ENCODE peak calls at places on chromosome 3, in seven cellular contexts. L, U, B, I, A, P and R are unnamed samples.

GRCh38 chr3:127114337-127115070 is 78.4 kb upstream of the PRR23E start:
- DNase-seq in I (no peak), U (no peak), A (no peak), P (no peak), L (no peak), B (no peak), R (no peak)

GRCh38 chr3:172194702-172195392 is 155.5 kb downstream of the FNDC3B start:
- DNase-seq in I (no peak), P (no peak), B (no peak), A (peak), U (no peak), L (no peak), R (no peak)

GRCh38 chr3:13282986-13283876 is 136.9 kb downstream of the NUP210 start:
- DNase-seq in L (no peak), I (no peak), B (no peak), A (no peak), P (no peak), U (no peak), R (peak)

GRCh38 chr3:24128195-24129005 is 183.3 kb downstream of the NR1D2 start:
- DNase-seq in A (no peak), L (no peak), P (no peak), I (no peak), U (no peak), B (no peak), R (no peak)

GRCh38 chr3:115913069-115913686 is 289.9 kb downstream of the GAP43 start:
- DNase-seq in A (no peak), I (no peak), B (no peak), P (no peak), U (no peak), L (no peak), R (no peak)

GRCh38 chr3:10142707-10143560 is 1.4 kb downstream of the VHL start:
- DNase-seq in P (no peak), I (no peak), A (peak), B (peak), U (no peak), L (no peak), R (no peak)

GRCh38 chr3:117666316-117666715 is 956.7 kb downstream of the TUSC7 start:
- DNase-seq in A (no peak), P (no peak), L (no peak), B (no peak), U (no peak), I (no peak), R (no peak)

GRCh38 chr3:28973621-28974020 is 307.2 kb upstream of the RBMS3 start:
- DNase-seq in L (no peak), I (no peak), B (no peak), P (no peak), U (no peak), A (no peak), R (no peak)

GRCh38 chr3:38157562-38157961 is 7.8 kb upstream of the OXSR1 start:
- DNase-seq in B (no peak), L (no peak), A (no peak), U (no peak), I (no peak), P (no peak), R (no peak)

GRCh38 chr3:176376531-176376930 is 820.8 kb downstream of the TBL1XR1 start:
- DNase-seq in L (no peak), U (no peak), I (no peak), P (no peak), A (no peak), B (no peak), R (no peak)

GRCh38 chr3:132665230-132665629 is 5.1 kb downstream of the UBA5 start:
- DNase-seq in A (no peak), L (no peak), U (no peak), I (no peak), P (no peak), B (no peak), R (no peak)

GRCh38 chr3:839981-840380 is 252.8 kb upstream of the CNTN6 start:
- DNase-seq in U (no peak), L (no peak), P (no peak), A (no peak), I (no peak), B (no peak), R (no peak)

GRCh38 chr3:135801018-135801417 is 164.5 kb upstream of the PPP2R3A start:
- DNase-seq in P (no peak), I (no peak), A (no peak), U (no peak), L (no peak), B (no peak), R (no peak)

GRCh38 chr3:184572528-184573270 is 11.1 kb downstream of the EPHB3 start:
- DNase-seq in B (no peak), A (no peak), L (no peak), I (no peak), P (no peak), U (no peak), R (no peak)

DNA sequence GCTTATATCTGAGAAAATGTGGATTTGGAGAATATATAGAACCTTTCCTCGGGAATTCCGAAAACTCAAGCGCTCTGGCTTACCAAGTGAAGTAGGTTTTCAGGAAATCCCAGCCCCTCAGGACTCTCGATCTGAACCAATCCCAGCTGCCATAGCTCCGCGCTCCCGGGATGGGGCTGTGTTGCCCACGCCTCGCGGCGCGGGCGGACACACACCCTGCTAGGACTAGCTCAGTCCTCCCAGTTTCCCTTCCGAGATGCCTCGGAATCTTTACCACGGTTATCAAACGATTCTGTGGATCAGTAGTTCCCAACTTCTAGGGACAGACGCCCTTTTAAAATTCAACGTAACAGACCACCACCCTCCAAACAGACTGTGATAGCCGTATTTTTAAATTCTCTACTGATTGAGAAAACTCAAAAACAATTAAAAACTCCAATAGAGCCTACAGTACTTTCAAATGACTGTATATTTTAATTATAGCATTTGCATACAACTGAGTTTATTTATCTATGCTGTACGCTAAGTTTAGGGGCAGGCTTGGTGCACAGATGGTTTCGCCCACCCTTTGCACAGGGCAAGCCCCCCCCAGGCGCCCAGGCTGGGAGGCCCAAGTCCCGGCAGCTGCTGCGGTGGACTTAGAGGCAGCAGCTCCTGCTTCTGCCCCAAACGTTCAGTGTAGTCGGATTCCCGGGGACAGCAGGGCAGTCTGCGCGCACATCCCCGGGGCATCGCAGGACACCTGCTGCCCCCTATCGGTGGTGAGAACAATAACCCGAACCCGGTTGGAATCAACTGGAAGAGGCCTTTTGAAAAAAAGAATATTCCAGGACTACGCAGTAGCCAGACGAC is 52.3 kb downstream of the CCDC54 start:
- DNase-seq in L (peak), B (peak), P (peak), I (no peak), A (peak), U (peak), R (peak)
- TF ChIP-seq POLR2A in L (peak), B (no peak), P (peak), I (no peak), A (no peak), U (no peak), R (no peak)

GRCh38 chr3:152272771-152273242 is 4.1 kb downstream of the MBNL1 start:
- DNase-seq in A (no peak), P (no peak), B (no peak), I (no peak), L (no peak), U (no peak), R (no peak)
- TF ChIP-seq POLR2A in A (no peak), P (no peak), B (no peak), I (no peak), L (no peak), U (no peak), R (peak)

GRCh38 chr3:11570251-11570650 is 73.5 kb downstream of the VGLL4 start:
- DNase-seq in I (no peak), U (no peak), B (no peak), A (no peak), L (peak), P (no peak), R (no peak)

GRCh38 chr3:11569156-11569741 is 74.5 kb downstream of the VGLL4 start:
- DNase-seq in U (no peak), B (no peak), L (peak), P (no peak), A (no peak), I (no peak), R (no peak)

GRCh38 chr3:11566916-11567315 is 76.8 kb downstream of the VGLL4 start:
- DNase-seq in U (no peak), P (no peak), I (no peak), B (no peak), A (no peak), L (peak), R (no peak)

GRCh38 chr3:11567516-11568467 is 75.9 kb downstream of the VGLL4 start:
- DNase-seq in I (no peak), A (no peak), B (no peak), U (no peak), P (peak), L (peak), R (no peak)

GRCh38 chr3:11568503-11569155 is 75.1 kb downstream of the VGLL4 start:
- DNase-seq in A (no peak), U (no peak), L (peak), B (peak), P (peak), I (no peak), R (no peak)
- TF ChIP-seq POLR2A in A (no peak), U (no peak), L (no peak), B (no peak), P (peak), I (no peak), R (no peak)

GRCh38 chr3:50316657-50317242 is 5.8 kb downstream of the HYAL2 start:
- DNase-seq in B (no peak), I (no peak), L (no peak), A (no peak), U (no peak), P (no peak), R (no peak)
- TF ChIP-seq POLR2A in B (no peak), I (no peak), L (no peak), A (no peak), U (peak), P (no peak), R (no peak)

GRCh38 chr3:170907519-170908234 is 760 bp downstream of the EIF5A2 start:
- DNase-seq in U (no peak), I (no peak), P (peak), L (peak), A (no peak), B (no peak), R (peak)

GRCh38 chr3:170911051-170911450 is 2.6 kb upstream of the EIF5A2 start:
- DNase-seq in P (no peak), I (no peak), U (no peak), L (no peak), B (no peak), A (no peak), R (no peak)

GRCh38 chr3:170910542-170910941 is 2.1 kb upstream of the EIF5A2 start:
- DNase-seq in U (no peak), L (no peak), A (no peak), B (no peak), P (no peak), I (no peak), R (no peak)

GRCh38 chr3:170909129-170909903 is 879 bp upstream of the EIF5A2 start:
- DNase-seq in L (peak), I (no peak), B (no peak), P (no peak), U (no peak), A (no peak), R (no peak)

DNA sequence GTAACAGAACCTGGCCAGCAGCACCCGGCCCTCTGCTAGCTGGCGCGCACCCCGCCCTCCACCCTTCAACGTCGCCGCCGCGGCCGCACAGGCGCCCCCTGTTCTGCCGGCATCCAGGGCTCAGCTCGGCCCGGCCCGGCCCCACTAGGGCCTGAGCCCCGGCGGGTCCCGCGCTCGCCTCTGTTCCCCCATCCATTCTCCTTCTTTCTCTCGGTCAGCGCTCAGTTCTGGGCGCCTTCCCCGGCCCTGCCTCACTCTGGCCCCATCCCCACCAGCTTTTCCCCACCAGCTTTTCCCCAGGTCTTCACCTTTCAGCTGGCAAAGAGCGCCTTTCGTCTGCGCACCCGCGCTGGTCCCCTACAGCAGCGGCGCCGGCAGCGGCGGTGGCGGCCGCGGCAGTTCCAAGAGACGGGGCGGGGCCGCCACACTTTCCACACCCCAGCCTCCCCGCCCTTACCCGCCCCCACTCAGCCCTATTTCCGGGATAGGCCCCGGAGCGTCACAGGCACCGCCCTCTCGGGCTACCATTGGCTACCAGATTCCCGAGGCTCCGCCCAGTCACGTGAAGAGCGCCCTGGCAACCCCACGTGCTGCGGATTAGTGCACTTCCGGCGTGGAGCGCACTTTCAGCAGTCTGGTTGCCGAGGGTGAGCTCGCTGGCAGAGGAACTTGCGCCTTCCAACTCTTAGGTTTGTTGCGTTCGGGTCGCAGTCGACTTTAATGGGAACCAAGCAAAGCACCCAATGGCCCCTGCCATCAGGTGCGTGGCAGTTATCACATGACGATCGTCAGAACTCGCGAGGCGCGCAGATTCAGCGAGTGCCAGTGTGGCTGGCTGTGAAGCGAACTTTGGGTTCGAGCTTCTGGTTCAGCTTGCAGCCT is at the start of gene EIF5A2:
- DNase-seq in P (peak), A (peak), I (peak), L (peak), U (peak), B (peak), R (peak)
- TF ChIP-seq POLR2A in P (peak), A (peak), I (peak), L (peak), U (peak), B (no peak), R (no peak)

GRCh38 chr3:101677436-101678286 is 729 bp upstream of the ZBTB11 start:
- DNase-seq in L (peak), I (no peak), P (no peak), B (peak), A (no peak), U (no peak), R (no peak)

GRCh38 chr3:101675709-101676218 is 1.2 kb downstream of the ZBTB11 start:
- DNase-seq in B (peak), P (peak), I (no peak), L (peak), U (no peak), A (no peak), R (no peak)

GRCh38 chr3:101676219-101676764 is 640 bp downstream of the ZBTB11 start:
- DNase-seq in I (peak), B (peak), A (peak), P (peak), L (peak), U (no peak), R (peak)

GRCh38 chr3:101674518-101674917 is 2.4 kb downstream of the ZBTB11 start:
- DNase-seq in P (no peak), L (no peak), I (no peak), B (no peak), A (no peak), U (no peak), R (no peak)

DNA sequence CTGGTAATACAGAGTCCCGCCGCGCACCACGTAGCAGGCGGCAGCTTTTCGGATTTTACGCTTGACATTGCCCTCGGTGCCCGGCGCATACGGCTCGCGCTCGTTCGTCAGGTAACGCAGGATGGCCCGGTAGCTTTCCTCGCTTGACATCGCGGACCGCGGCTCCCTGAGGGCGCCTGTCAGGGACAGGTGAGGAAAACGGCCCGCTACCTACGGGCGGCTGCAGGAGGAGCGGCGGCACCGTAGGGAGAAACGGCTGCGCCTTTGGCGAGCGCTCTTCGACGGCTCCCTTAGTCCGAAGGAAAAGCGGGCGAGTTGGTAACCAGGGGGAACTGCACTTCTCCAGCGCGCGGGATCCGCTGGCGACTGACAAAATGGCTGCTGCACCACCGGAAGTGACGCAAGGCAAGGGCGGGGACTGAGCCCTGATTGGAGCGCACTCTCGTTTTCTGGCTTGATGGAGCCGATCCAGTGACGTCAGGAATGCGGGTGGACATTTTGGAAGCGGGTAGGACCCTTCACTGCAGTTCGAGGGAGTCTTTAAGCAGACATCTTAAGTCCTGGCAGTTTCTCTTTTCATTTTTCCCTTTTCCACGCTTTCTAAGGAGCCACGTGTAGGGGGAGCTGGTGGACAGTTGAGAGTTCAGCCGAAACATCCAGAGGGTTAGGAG is at the start of gene ZBTB11:
- DNase-seq in B (peak), A (peak), P (peak), U (no peak), I (peak), L (peak), R (peak)
- TF ChIP-seq POLR2A in B (peak), A (peak), P (peak), U (peak), I (peak), L (peak), R (peak)

GRCh38 chr3:40213556-40213955 is 96.0 kb upstream of the EIF1B start:
- DNase-seq in I (no peak), L (no peak), A (no peak), U (no peak), P (no peak), B (no peak), R (no peak)

GRCh38 chr3:40208251-40208650 is 101.3 kb upstream of the EIF1B start:
- DNase-seq in I (no peak), P (no peak), L (no peak), U (no peak), B (no peak), A (no peak), R (no peak)

GRCh38 chr3:40211579-40211978 is 97.9 kb upstream of the EIF1B start:
- DNase-seq in U (no peak), B (no peak), P (peak), I (no peak), A (no peak), L (no peak), R (no peak)

GRCh38 chr3:40206522-40206921 is 103.0 kb upstream of the EIF1B start:
- DNase-seq in L (no peak), P (no peak), U (no peak), I (no peak), A (no peak), B (no peak), R (no peak)

GRCh38 chr3:40207796-40208195 is 101.7 kb upstream of the EIF1B start:
- DNase-seq in P (no peak), I (no peak), B (no peak), L (no peak), U (no peak), A (no peak), R (no peak)
- TF ChIP-seq POLR2A in P (no peak), I (no peak), B (no peak), L (no peak), U (no peak), A (no peak), R (no peak)

DNA sequence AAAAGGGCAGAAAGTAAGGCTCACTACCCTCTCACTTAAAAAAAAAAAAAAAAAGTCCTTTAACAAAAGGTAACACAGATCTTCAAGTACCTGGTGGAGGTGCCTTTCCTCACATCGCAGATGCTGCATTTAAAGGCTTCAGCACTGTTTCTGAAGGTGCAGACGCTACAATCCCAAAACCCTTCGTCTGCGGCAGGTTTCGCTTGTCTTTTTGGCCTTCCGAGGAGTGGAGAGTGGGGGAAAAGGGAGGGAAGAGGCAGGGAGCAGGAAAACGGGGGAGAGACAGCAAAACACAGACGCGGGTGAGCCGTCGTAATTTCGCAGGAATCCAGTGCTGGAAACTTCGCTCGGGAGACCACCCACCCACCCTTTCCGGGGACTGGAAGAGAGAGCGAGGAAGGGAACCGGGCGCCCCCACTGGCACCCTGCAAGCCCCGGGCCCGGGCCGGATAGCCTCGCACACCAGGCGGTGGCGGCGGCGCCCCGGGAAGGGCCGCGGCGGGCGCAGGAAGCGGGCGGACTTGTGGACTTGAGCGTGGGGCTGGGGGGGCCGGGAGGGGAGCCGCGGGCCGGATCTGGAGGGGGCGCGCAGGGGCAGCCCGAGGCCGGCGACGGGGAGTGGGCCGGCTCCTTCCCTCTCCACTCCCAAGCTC is 401.7 kb downstream of the SHQ1 start:
- DNase-seq in P (no peak), U (no peak), L (no peak), B (no peak), I (no peak), A (peak), R (no peak)
- TF ChIP-seq POLR2A in P (peak), U (no peak), L (no peak), B (no peak), I (peak), A (peak), R (peak)